ENCODE peak calls at places on chromosomes 13 and 19, in six cellular contexts. Z is brain microvascular endothelial cell, V is tibial nerve, I is Peyer's patch, O is uterus, S is WTC11. R is an unnamed sample.

GRCh38 chr13:21012841-21013681 is 48.3 kb downstream of the LATS2 start:
- DNase-seq in S (no peak), Z (no peak), V (no peak), O (no peak), I (no peak), R (peak)

GRCh38 chr13:80263745-80264513 is 77.0 kb downstream of the SPRY2 start:
- DNase-seq in O (no peak), Z (no peak), I (no peak), V (no peak), S (no peak), R (no peak)

GRCh38 chr13:105442941-105443340 is 1092.5 kb downstream of the EFNB2 start:
- DNase-seq in V (peak), O (no peak), I (no peak), Z (peak), S (no peak), R (peak)

GRCh38 chr13:37652596-37652995 is 54.0 kb upstream of the POSTN start:
- DNase-seq in S (no peak), V (no peak), Z (no peak), I (no peak), O (no peak), R (no peak)

GRCh38 chr13:34156841-34157365 is 339.0 kb downstream of the RFC3 start:
- DNase-seq in I (peak), O (peak), S (no peak), V (peak), Z (peak), R (peak)

GRCh38 chr13:74869846-74870245 is 612.1 kb downstream of the TBC1D4 start:
- DNase-seq in I (no peak), V (no peak), O (no peak), Z (peak), S (no peak), R (no peak)

GRCh38 chr19:34687348-34687747 is 9.9 kb downstream of the ZNF302 start:
- DNase-seq in Z (no peak), S (no peak), I (no peak), V (no peak), O (no peak), R (no peak)

GRCh38 chr19:55603581-55604292 is 1.7 kb upstream of the ZNF865 start:
- DNase-seq in V (no peak), O (no peak), I (no peak), Z (no peak), S (peak), R (no peak)

GRCh38 chr13:20424959-20425358 is 100.7 kb downstream of the CRYL1 start:
- DNase-seq in S (no peak), O (no peak), V (no peak), I (peak), Z (no peak), R (no peak)

GRCh38 chr13:113411216-113412023 is 41.9 kb downstream of the ADPRHL1 start:
- DNase-seq in I (no peak), O (peak), S (no peak), V (peak), Z (peak), R (peak)

GRCh38 chr19:12065100-12065538 is 588 bp downstream of the ZNF844 start:
- DNase-seq in Z (peak), V (peak), S (no peak), O (no peak), I (no peak), R (no peak)

GRCh38 chr13:49498211-49498610 is 2.5 kb downstream of the PHF11 start:
- DNase-seq in O (no peak), V (no peak), I (no peak), Z (no peak), S (no peak), R (no peak)

GRCh38 chr19:15025237-15025636 is 24.0 kb upstream of the CASP14 start:
- DNase-seq in V (no peak), S (peak), I (no peak), O (no peak), Z (no peak), R (no peak)

GRCh38 chr19:53991224-53992113 is at the start of gene CACNG6:
- DNase-seq in I (no peak), S (peak), O (no peak), Z (no peak), V (no peak), R (no peak)

GRCh38 chr19:23520441-23520840 is 125.2 kb upstream of the ZNF91 start:
- DNase-seq in S (no peak), O (no peak), Z (no peak), V (no peak), I (no peak), R (no peak)

GRCh38 chr19:3479819-3480215 is 508 bp downstream of the SMIM24 start:
- DNase-seq in S (peak), I (peak), Z (no peak), V (no peak), O (no peak), R (no peak)

GRCh38 chr19:49793561-49793840 is 19.6 kb downstream of the FUZ start:
- DNase-seq in O (no peak), V (no peak), Z (no peak), S (no peak), I (no peak), R (no peak)

GRCh38 chr13:26584713-26585112 is 27.2 kb downstream of the WASF3 start:
- DNase-seq in I (no peak), O (no peak), V (no peak), S (no peak), Z (peak), R (no peak)

GRCh38 chr13:41668130-41668757 is 210.9 kb downstream of the RGCC start:
- DNase-seq in O (peak), Z (peak), V (peak), S (no peak), I (no peak), R (peak)

GRCh38 chr19:535017-535835 is 3.7 kb downstream of the CDC34 start:
- DNase-seq in V (no peak), I (no peak), S (no peak), Z (no peak), O (no peak), R (no peak)

GRCh38 chr19:29287061-29287460 is 74.1 kb upstream of the UQCRFS1 start:
- DNase-seq in I (no peak), S (no peak), O (no peak), Z (no peak), V (no peak), R (no peak)

GRCh38 chr19:35905178-35905727 is 2.8 kb downstream of the TYROBP start:
- DNase-seq in V (no peak), Z (no peak), S (no peak), I (no peak), O (no peak), R (no peak)

GRCh38 chr19:48686103-48686502 is 9.7 kb upstream of the FUT2 start:
- DNase-seq in Z (no peak), O (no peak), V (no peak), I (no peak), S (no peak), R (no peak)

GRCh38 chr19:24040621-24041020 is 46.4 kb upstream of the ZNF254 start:
- DNase-seq in I (no peak), V (no peak), S (no peak), Z (no peak), O (no peak), R (no peak)

GRCh38 chr13:33794576-33794975 is 23.4 kb upstream of the RFC3 start:
- DNase-seq in V (no peak), S (no peak), I (no peak), Z (no peak), O (no peak), R (no peak)

GRCh38 chr19:55014714-55015113 is 23.4 kb downstream of the GP6 start:
- DNase-seq in V (no peak), Z (no peak), S (no peak), I (no peak), O (no peak), R (no peak)

GRCh38 chr13:106260352-106260751 is 275.1 kb downstream of the EFNB2 start:
- DNase-seq in V (no peak), S (no peak), O (no peak), Z (no peak), I (no peak), R (no peak)

GRCh38 chr19:13887039-13887438 is 10.1 kb downstream of the NANOS3 start:
- DNase-seq in V (no peak), I (peak), O (no peak), Z (no peak), S (no peak), R (no peak)

DNA sequence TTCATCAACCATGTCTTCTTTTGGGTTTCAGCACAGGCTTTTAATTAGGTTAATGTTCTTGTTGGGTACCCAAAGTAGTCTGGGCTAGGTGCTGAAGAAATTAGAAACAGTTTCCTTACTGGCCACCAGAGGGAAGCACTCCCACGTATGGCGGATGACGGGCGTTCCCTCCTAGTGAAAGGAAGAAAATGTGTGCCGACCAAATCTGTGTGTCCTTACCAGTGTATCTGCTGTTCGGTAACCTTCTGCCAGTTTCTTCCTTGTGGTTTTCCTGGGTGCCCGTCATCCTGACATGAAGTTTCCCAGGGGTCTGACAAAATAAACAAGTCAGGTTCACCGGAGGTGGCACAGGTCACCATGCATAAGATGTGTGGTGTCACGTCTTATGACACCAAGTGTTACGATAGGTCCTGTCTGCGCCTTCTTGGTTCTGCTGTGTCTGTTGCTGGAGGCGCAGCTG is 6.0 kb upstream of the WDR88 start:
- DNase-seq in I (no peak), Z (peak), V (peak), S (peak), O (peak), R (no peak)
- TF ChIP-seq CTCF in I (peak), Z (peak), V (peak), S (peak), O (peak), R (peak)

DNA sequence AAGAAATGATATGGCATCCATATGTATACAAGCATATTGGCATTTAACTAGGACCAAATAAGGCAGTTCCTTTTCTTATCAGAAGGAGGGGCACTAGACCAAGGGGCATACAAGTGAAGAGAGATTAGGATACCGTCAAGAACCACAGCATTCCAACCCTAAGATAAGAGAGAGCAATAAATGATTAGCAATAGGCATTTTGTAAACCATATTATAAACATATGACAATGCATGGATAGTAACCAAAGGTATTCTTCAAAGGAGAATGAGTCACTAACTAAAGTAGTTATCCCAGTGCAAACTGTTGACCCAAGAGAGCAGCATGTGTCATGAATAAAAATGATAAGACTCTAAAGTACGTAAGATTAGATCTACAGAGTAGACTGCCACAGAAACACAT is 500.9 kb upstream of the HTR2A start:
- DNase-seq in S (no peak), V (no peak), I (no peak), Z (peak), O (no peak), R (no peak)
- TF ChIP-seq CTCF in S (peak), V (no peak), I (no peak), Z (no peak), O (no peak), R (peak)

DNA sequence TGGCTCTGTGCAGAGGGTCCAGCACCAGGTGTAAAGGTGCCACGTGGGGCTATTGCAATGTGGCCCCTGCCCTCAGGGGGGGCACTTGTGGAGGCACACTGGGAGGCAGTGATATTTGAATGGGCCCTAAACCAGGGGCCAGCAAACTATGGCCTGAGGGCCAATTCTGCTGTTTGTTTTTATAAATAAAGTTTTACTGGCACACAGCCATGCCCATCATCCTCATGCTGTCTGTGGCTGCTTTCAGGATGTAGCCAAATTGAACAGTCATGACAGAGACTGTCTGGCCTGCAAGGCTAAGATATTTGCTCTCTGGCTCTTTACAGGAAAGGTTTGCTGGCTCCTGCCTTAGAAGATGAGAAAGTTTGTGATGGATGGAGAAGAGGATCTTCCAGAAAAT is 33.9 kb upstream of the RANBP3 start:
- DNase-seq in I (no peak), V (no peak), Z (no peak), O (no peak), S (no peak), R (no peak)
- TF ChIP-seq CTCF in I (no peak), V (no peak), Z (no peak), O (no peak), S (no peak), R (no peak)

DNA sequence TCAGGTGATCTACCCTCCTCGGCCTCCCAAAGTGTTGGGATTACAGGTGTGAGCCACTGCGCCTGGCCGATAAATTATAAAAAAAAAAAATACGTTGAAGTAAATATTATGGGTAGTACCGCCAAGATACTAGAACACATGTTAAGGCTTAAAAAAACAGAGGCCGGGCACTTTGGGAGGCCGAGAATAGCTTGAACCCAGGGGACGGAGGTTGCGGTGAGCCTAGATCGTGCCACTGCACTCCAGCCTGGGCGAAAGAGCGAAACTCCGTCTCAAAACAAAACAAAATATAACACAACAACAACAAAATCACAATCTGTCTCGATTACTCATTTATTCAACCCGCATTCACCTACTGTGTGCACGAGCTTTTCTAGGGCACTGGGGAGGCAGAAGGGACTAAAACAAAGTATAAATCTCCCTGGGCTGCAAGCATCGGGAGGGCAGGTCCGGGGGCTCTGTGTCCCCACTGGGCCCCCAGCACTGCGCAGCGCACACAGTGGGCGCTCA is 1.3 kb upstream of the BICRA start:
- DNase-seq in I (no peak), Z (no peak), O (no peak), V (no peak), S (no peak), R (no peak)
- TF ChIP-seq CTCF in I (no peak), Z (no peak), O (no peak), V (no peak), S (no peak), R (no peak)

GRCh38 chr13:78587395-78587794 is 16.0 kb downstream of the POU4F1 start:
- DNase-seq in V (no peak), O (no peak), S (no peak), I (no peak), Z (no peak), R (no peak)

GRCh38 chr13:78589206-78589605 is 14.1 kb downstream of the POU4F1 start:
- DNase-seq in Z (no peak), O (no peak), V (no peak), S (peak), I (no peak), R (no peak)

GRCh38 chr13:78586706-78587105 is 16.6 kb downstream of the POU4F1 start:
- DNase-seq in V (no peak), I (no peak), O (no peak), Z (no peak), S (peak), R (no peak)
- TF ChIP-seq CTCF in V (no peak), I (no peak), O (no peak), Z (peak), S (peak), R (no peak)

DNA sequence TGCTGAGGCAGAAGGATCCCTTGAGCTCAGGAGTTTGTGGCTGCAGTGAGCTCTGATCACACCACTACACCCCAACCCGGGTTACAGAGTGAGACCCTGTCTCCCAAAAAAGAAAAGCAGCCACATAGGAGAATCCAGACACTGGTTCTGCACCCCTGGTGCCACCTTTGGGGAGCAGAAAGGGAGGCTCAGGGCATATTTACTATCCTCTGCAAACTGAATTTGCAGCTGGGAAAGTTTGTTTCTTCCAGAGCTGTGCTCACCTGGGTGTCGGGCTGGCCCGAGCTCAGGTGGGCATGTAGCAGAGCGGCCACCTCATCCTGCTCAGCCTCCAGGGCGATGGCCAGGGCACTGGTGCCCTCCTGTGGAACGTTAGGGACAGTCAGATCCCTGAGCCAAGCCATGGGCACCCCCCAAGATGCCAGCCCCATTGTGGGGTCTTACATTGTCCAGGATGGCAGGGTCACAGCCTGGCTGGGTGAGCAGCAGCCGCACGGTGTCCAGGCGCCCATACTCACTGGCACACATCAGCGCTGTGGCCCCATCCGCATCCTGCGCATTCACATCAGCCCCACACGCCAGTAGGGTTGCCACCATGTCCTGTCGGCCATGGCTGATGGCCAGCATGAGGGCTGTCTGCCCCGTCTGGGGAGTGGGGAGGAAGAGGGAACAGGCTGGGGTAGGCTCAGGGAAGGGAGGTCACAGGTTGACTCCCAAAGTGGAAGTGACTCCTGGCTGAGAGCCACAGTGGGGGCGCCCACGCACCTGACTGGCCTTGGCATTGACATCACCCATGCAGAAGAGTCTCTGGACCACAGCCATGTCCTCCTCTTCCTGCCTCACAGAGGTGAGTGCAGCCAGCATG is 3.1 kb downstream of the RPS28 start:
- DNase-seq in Z (no peak), O (no peak), I (no peak), S (no peak), V (no peak), R (no peak)
- TF ChIP-seq CTCF in Z (no peak), O (no peak), I (no peak), S (no peak), V (no peak), R (no peak)